ENCODE peak calls at places on chromosomes 4 and X, in eight cellular contexts. Q is activated naive CD8-positive, alpha-beta T cell treated with anti-CD3 and anti-CD28 coated beads for 36 hours; R is stimulated activated naive CD8-positive, alpha-beta T cell treated with anti-CD3 and anti-CD28 coated beads, Interleukin-15, amount 100 ng/mL, for 72 hours; W is cardiac fibroblast; M is SHP77; N is NCI-H187; Y is kidney; U is activated T-cell treated with anti-CD3 and anti-CD28 coated beads, Interleukin-2, amount 50 U/mL, for 72 hours. A is an unnamed sample.

GRCh38 chr4:92235741-92236140 is 68.0 kb upstream of the GRID2 start:
- DNase-seq in R (no peak), M (no peak), N (no peak), Q (no peak), U (no peak), W (peak; percentile 18), Y (no peak), A (peak; percentile 14)

GRCh38 chrX:9708923-9709553 is 56.6 kb downstream of the GPR143 start:
- DNase-seq in W (peak; percentile 71), Y (peak; percentile 86), Q (peak; percentile 68), N (peak; percentile 18), U (peak; percentile 74), R (peak; percentile 69), M (peak; percentile 26), A (peak; percentile 55)

GRCh38 chr4:3659131-3659530 is 107.1 kb upstream of the ADRA2C start:
- DNase-seq in R (no peak), M (no peak), W (no peak), Q (no peak), N (no peak), Y (no peak), U (no peak), A (no peak)

GRCh38 chr4:73612032-73612431 is 8.2 kb downstream of the RASSF6 start:
- DNase-seq in U (no peak), Y (no peak), M (no peak), N (no peak), Q (no peak), R (no peak), W (peak; percentile 31), A (no peak)

GRCh38 chrX:153438522-153438921 is 7.3 kb downstream of the TREX2 start:
- DNase-seq in Q (no peak), Y (no peak), N (no peak), R (no peak), W (peak; percentile 39), U (no peak), M (no peak), A (no peak)

GRCh38 chr4:101307901-101308300 is 39.4 kb downstream of the PPP3CA start:
- DNase-seq in U (no peak), M (no peak), N (no peak), Q (no peak), R (no peak), Y (no peak), W (peak; percentile 49), A (no peak)

GRCh38 chr4:172995161-172995560 is 173.4 kb upstream of the GALNT7 start:
- DNase-seq in W (peak; percentile 31), Y (no peak), M (no peak), N (no peak), Q (no peak), R (no peak), U (no peak), A (no peak)

GRCh38 chrX:135477576-135477975 is 42.9 kb upstream of the INTS6L start:
- DNase-seq in Y (peak; percentile 60), N (no peak), W (peak; percentile 75), M (peak; percentile 69), Q (peak; percentile 20), R (peak; percentile 26), U (peak; percentile 35), A (peak; percentile 52)

GRCh38 chrX:153378607-153379006 is 22.5 kb downstream of the PNMA6E start:
- DNase-seq in N (no peak), M (no peak), Y (no peak), Q (no peak), R (no peak), W (no peak), U (no peak), A (no peak)

GRCh38 chr4:52107336-52107735 is 56.2 kb downstream of the SPATA18 start:
- DNase-seq in Q (no peak), M (no peak), Y (no peak), R (no peak), W (peak; percentile 38), U (no peak), N (no peak), A (no peak)

GRCh38 chr4:75370582-75370981 is 143.6 kb downstream of the RCHY1 start:
- DNase-seq in N (no peak), Q (no peak), R (no peak), M (peak; percentile 27), Y (no peak), U (no peak), W (no peak), A (no peak)

GRCh38 chrX:140762061-140762460 is 52.5 kb downstream of the LINC00632 start:
- DNase-seq in U (peak; percentile 31), Q (no peak), Y (no peak), M (peak; percentile 30), N (no peak), R (peak; percentile 19), W (peak; percentile 76), A (peak; percentile 37)